ENCODE peak calls at places on chromosomes 6 and 20, in five cellular contexts. B is endothelial cell of umbilical vein, W is pancreas, U is MM.1S, F is brain microvascular endothelial cell. K is an unnamed sample.

GRCh38 chr20:10770753-10771152 is 97.0 kb upstream of the JAG1 start:
- DNase-seq in U (no peak), W (no peak), B (no peak), F (no peak), K (no peak)

GRCh38 chr6:3226422-3227362 is 761 bp downstream of the TUBB2B start:
- DNase-seq in U (peak; percentile 84), F (no peak), B (no peak), W (peak; percentile 73), K (no peak)

GRCh38 chr6:146914563-146915483 is 289.4 kb upstream of the STXBP5 start:
- DNase-seq in B (peak; percentile 98), W (no peak), F (peak; percentile 94), U (no peak), K (peak; percentile 79)

GRCh38 chr20:49340161-49340966 is 62.5 kb upstream of the ZNFX1 start:
- DNase-seq in U (no peak), W (no peak), F (no peak), B (no peak), K (no peak)

GRCh38 chr6:89518352-89519055 is 85.6 kb downstream of the ANKRD6 start:
- DNase-seq in F (no peak), W (no peak), U (no peak), B (no peak), K (no peak)

GRCh38 chr20:50309280-50309763 is 118.7 kb downstream of the CEBPB start:
- DNase-seq in B (no peak), W (no peak), U (no peak), F (peak; percentile 65), K (no peak)

GRCh38 chr20:45341939-45342862 is 6.0 kb downstream of the SDC4 start:
- DNase-seq in U (no peak), B (peak; percentile 50), F (no peak), W (peak; percentile 85), K (no peak)

GRCh38 chr6:53020005-53020744 is 25.1 kb upstream of the GSTA4 start:
- DNase-seq in U (no peak), W (no peak), B (no peak), F (peak; percentile 31), K (no peak)

GRCh38 chr20:43973231-43973630 is 58.6 kb downstream of the TOX2 start:
- DNase-seq in U (no peak), F (no peak), W (no peak), B (no peak), K (no peak)

GRCh38 chr20:6074145-6074561 is 20.3 kb upstream of the LRRN4 start:
- DNase-seq in W (no peak), U (peak; percentile 30), B (no peak), F (no peak), K (no peak)

GRCh38 chr6:128076843-128077242 is 176.0 kb upstream of the THEMIS start:
- DNase-seq in F (no peak), W (no peak), B (no peak), U (no peak), K (no peak)

GRCh38 chr6:154721460-154721859 is 11.8 kb upstream of the SCAF8 start:
- DNase-seq in U (no peak), F (peak; percentile 81), B (no peak), W (no peak), K (no peak)

GRCh38 chr20:31602430-31602778 is 2.7 kb upstream of the ID1 start:
- DNase-seq in B (no peak), F (no peak), U (no peak), W (no peak), K (no peak)

GRCh38 chr6:72376736-72377135 is 245.1 kb upstream of the KCNQ5 start:
- DNase-seq in W (no peak), F (no peak), B (no peak), U (no peak), K (no peak)

GRCh38 chr20:47318596-47319516 is 37.6 kb downstream of the ZMYND8 start:
- DNase-seq in U (no peak), B (peak; percentile 79), W (peak; percentile 76), F (peak; percentile 55), K (no peak)

GRCh38 chr20:50278684-50279531 is 88.3 kb downstream of the CEBPB start:
- DNase-seq in B (no peak), U (no peak), W (peak; percentile 84), F (no peak), K (no peak)

GRCh38 chr6:96803106-96803481 is 34.2 kb downstream of the GPR63 start:
- DNase-seq in B (no peak), U (no peak), F (no peak), W (no peak), K (no peak)

GRCh38 chr6:113690255-113690956 is 166.7 kb upstream of the MARCKS start:
- DNase-seq in W (no peak), U (peak; percentile 62), F (peak; percentile 90), B (peak; percentile 66), K (no peak)

GRCh38 chr6:18503588-18504231 is 116.6 kb downstream of the RNF144B start:
- DNase-seq in F (peak; percentile 75), U (peak; percentile 45), B (peak; percentile 83), W (no peak), K (peak; percentile 67)

GRCh38 chr6:151808331-151809241 is 1.1 kb downstream of the ESR1 start:
- DNase-seq in W (peak; percentile 68), F (no peak), B (no peak), U (peak; percentile 18), K (no peak)

GRCh38 chr6:8183266-8183665 is 80.9 kb upstream of the EEF1E1 start:
- DNase-seq in F (no peak), B (no peak), U (no peak), W (no peak), K (no peak)

GRCh38 chr6:35473849-35474128 is 5.6 kb downstream of the RPL10A start:
- DNase-seq in F (no peak), B (no peak), U (no peak), W (no peak), K (no peak)

GRCh38 chr6:109269953-109270517 is 112.2 kb downstream of the CD164 start:
- DNase-seq in W (no peak), U (no peak), F (no peak), B (no peak), K (no peak)

GRCh38 chr6:113854531-113855499 is 2.3 kb upstream of the MARCKS start:
- DNase-seq in B (peak; percentile 90), W (peak; percentile 90), F (peak; percentile 83), U (peak; percentile 72), K (peak; percentile 82)

GRCh38 chr6:150177260-150178246 is 34.7 kb downstream of the PPP1R14C start:
- DNase-seq in F (peak; percentile 22), W (no peak), U (no peak), B (no peak), K (no peak)

GRCh38 chr6:63556369-63556768 is 15.9 kb upstream of the LOC128125822 start:
- DNase-seq in F (no peak), B (no peak), U (no peak), W (no peak), K (no peak)

GRCh38 chr6:22056398-22056797 is 240.4 kb downstream of the PRL start:
- DNase-seq in F (no peak), U (no peak), B (no peak), W (no peak), K (no peak)

GRCh38 chr6:105428342-105428957 is 25.6 kb upstream of the PREP start:
- DNase-seq in F (peak; percentile 79), U (no peak), B (peak; percentile 54), W (no peak), K (no peak)

GRCh38 chr6:81792826-81793225 is 40.3 kb upstream of the TENT5A start:
- DNase-seq in U (no peak), F (no peak), W (no peak), B (no peak), K (no peak)

GRCh38 chr6:166815629-166816028 is 140.7 kb downstream of the RNASET2 start:
- DNase-seq in F (peak; percentile 5), W (no peak), B (no peak), U (no peak), K (no peak)

GRCh38 chr6:25035451-25036435 is 100.0 kb upstream of the RIPOR2 start:
- DNase-seq in F (no peak), U (no peak), B (no peak), W (no peak), K (no peak)

GRCh38 chr20:46937827-46938226 is 43.2 kb downstream of the EYA2 start:
- DNase-seq in B (no peak), F (no peak), U (no peak), W (no peak), K (no peak)

GRCh38 chr6:105397987-105398386 is 4.9 kb downstream of the PREP start:
- DNase-seq in W (no peak), F (no peak), B (peak; percentile 35), U (no peak), K (no peak)

GRCh38 chr6:131561925-131562707 is 10.9 kb upstream of the ARG1 start:
- DNase-seq in W (no peak), U (no peak), B (no peak), F (no peak), K (no peak)

GRCh38 chr6:18214003-18214402 is 50.3 kb downstream of the DEK start:
- DNase-seq in F (no peak), W (no peak), B (no peak), U (peak; percentile 65), K (no peak)

GRCh38 chr6:74277749-74278148 is 581.7 kb downstream of the CD109 start:
- DNase-seq in F (peak; percentile 25), W (no peak), B (peak; percentile 19), U (no peak), K (no peak)

GRCh38 chr6:37137201-37137880 is 32.6 kb upstream of the PIM1 start:
- DNase-seq in F (peak; percentile 99), U (no peak), B (peak; percentile 96), W (no peak), K (peak; percentile 89)

GRCh38 chr6:109695468-109695867 is 4.4 kb downstream of the FIG4 start:
- DNase-seq in U (peak; percentile 29), W (no peak), B (peak; percentile 26), F (peak; percentile 38), K (no peak)

GRCh38 chr20:23399568-23400241 is 21.6 kb downstream of the NAPB start:
- DNase-seq in W (no peak), F (peak; percentile 53), U (no peak), B (no peak), K (no peak)
- TF ChIP-seq CTCF in W (no peak), F (no peak), U (no peak), B (no peak), K (no peak)

GRCh38 chr20:59940129-59940955 is at the start of the genes FAM217B and PPP1R3D:
- DNase-seq in W (peak; percentile 97), F (peak; percentile 98), B (peak; percentile 97), U (peak; percentile 94), K (peak; percentile 93)
- TF ChIP-seq CTCF in W (no peak), F (no peak), B (peak; percentile 6), U (no peak), K (no peak)

GRCh38 chr6:159758031-159759001 is 3.5 kb upstream of the ACAT2 start:
- DNase-seq in F (peak; percentile 42), B (no peak), W (no peak), U (no peak), K (no peak)
- TF ChIP-seq CTCF in F (peak; percentile 66), B (no peak), W (no peak), U (no peak), K (no peak)

GRCh38 chr20:62413896-62414481 is 6.9 kb upstream of the CABLES2 start:
- DNase-seq in F (no peak), B (no peak), U (no peak), W (no peak), K (no peak)
- TF ChIP-seq CTCF in F (peak; percentile 28), B (peak; percentile 35), U (peak; percentile 23), W (no peak), K (no peak)

K was measured in AG09319.